ENCODE peak calls at places on chromosomes 3 and 15, in eight cellular contexts. G is mesendoderm, I is PC-3, V is esophagus squamous epithelium, W is psoas muscle, J is Panc1, L is tibial artery, T is AG04450. Q is an unnamed sample.
A peak's percentile ranks its signal among the peaks of the same experiment; 100 is the strongest.

GRCh38 chr3:129087138-129087702 is 26.6 kb downstream of the GP9 start:
- DNase-seq in G (no peak), I (no peak), V (no peak), W (no peak), J (no peak), L (peak; percentile 45), T (no peak), Q (no peak)

GRCh38 chr3:97684490-97684889 is 80.1 kb upstream of the ARL6 start:
- DNase-seq in G (no peak), I (no peak), V (no peak), W (no peak), J (no peak), L (no peak), T (no peak), Q (no peak)

GRCh38 chr3:101944308-101944707 is 95.0 kb downstream of the NFKBIZ start:
- DNase-seq in G (no peak), I (no peak), V (no peak), W (no peak), J (no peak), L (no peak), T (no peak), Q (no peak)

GRCh38 chr3:159856496-159857098 is 132.0 kb upstream of the IL12A start:
- DNase-seq in G (no peak), I (no peak), V (no peak), W (peak; percentile 63), J (no peak), L (no peak), T (no peak), Q (no peak)

GRCh38 chr3:59266551-59266950 is 216.7 kb upstream of the CFAP20DC start:
- DNase-seq in G (no peak), I (peak; percentile 87), V (no peak), W (no peak), J (no peak), L (no peak), T (no peak), Q (no peak)

GRCh38 chr15:47945869-47946666 is 174.7 kb upstream of the SLC24A5 start:
- DNase-seq in G (no peak), I (no peak), V (no peak), W (no peak), J (no peak), L (no peak), T (no peak), Q (no peak)

GRCh38 chr3:8651418-8652322 is 7.1 kb upstream of the SSUH2 start:
- DNase-seq in G (no peak), I (no peak), V (no peak), W (no peak), J (no peak), L (no peak), T (no peak), Q (peak; percentile 24)

GRCh38 chr3:66195347-66195783 is 25.4 kb upstream of the SLC25A26 start:
- DNase-seq in G (peak; percentile 54), I (peak; percentile 46), V (no peak), W (peak; percentile 72), J (peak; percentile 20), L (no peak), T (peak; percentile 55), Q (peak; percentile 36)

GRCh38 chr3:4270726-4271125 is 32.4 kb upstream of the SETMAR start:
- DNase-seq in G (no peak), I (no peak), V (no peak), W (no peak), J (no peak), L (no peak), T (no peak), Q (no peak)

GRCh38 chr3:42735609-42736008 is 33.0 kb upstream of the HHATL start:
- DNase-seq in G (no peak), I (no peak), V (no peak), W (no peak), J (no peak), L (no peak), T (no peak), Q (peak; percentile 12)

GRCh38 chr15:63504979-63505841 is 817 bp downstream of the USP3 start:
- DNase-seq in G (peak; percentile 79), I (peak; percentile 47), V (no peak), W (peak; percentile 78), J (no peak), L (peak; percentile 58), T (no peak), Q (peak; percentile 76)

GRCh38 chr3:64612916-64613526 is 74.8 kb downstream of the ADAMTS9 start:
- DNase-seq in G (peak; percentile 93), I (no peak), V (no peak), W (no peak), J (no peak), L (no peak), T (no peak), Q (no peak)

GRCh38 chr15:75042730-75043508 is 19.5 kb downstream of the PPCDC start:
- DNase-seq in G (peak; percentile 63), I (peak; percentile 59), V (peak; percentile 70), W (peak; percentile 80), J (no peak), L (peak; percentile 76), T (no peak), Q (peak; percentile 84)

GRCh38 chr15:78216276-78217229 is 17.8 kb downstream of the ACSBG1 start:
- DNase-seq in G (no peak), I (peak; percentile 98), V (no peak), W (peak; percentile 90), J (no peak), L (no peak), T (no peak), Q (peak; percentile 95)

GRCh38 chr3:56971261-56971660 is 89.2 kb upstream of the SPATA12 start:
- DNase-seq in G (no peak), I (no peak), V (no peak), W (no peak), J (no peak), L (no peak), T (no peak), Q (no peak)
- H3K27ac ChIP-seq in G (no peak overlapping the region), I (no peak overlapping the region), V (no peak overlapping the region), W (no peak overlapping the region), J (no peak overlapping the region), L (no peak overlapping the region), T (no peak overlapping the region), Q (no peak overlapping the region)

DNA sequence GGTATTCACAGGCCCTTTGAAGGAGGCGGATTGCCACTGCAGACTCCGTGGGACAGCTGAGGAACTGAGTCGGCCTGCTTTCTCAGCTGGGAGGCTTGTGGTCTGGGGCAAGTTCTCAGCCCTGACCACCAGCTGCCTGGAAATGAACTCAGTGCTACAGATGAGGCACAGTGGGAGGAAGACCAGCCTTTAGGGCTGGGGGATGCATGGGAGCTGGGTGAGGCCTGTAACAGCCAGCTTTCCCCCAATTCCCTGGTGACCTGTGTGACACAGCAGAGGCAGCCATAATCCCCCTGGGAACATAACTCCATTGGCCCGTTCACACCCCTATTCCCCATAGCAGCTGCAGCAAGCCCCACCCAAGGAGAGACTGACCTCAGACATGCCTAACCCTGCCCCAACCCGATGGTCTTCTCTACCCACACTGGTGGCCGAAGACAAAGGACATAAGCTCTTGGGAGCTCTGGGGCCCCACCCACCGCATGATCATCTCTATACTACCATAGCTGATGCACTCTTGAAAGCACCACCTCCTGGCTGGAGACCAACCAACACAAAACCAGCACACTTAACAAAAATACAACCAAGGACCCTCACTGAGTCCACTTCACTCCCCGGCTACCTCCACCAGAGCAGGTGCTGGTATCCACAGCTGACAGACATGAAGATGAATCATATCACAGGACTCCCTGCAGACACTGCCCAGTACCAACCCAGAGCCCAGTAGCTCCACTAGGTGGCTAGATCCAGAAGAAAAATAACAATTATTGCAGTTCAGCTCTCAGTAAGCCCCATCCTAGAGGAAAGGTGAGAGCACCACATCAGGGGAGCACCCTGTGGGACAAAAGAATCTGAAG is 24.9 kb downstream of the ZMAT3 start:
- DNase-seq in G (no peak), I (no peak), V (no peak), W (no peak), J (no peak), L (no peak), T (no peak), Q (no peak)
- H3K27ac ChIP-seq in G (no peak overlapping the region), I (no peak overlapping the region), V (no peak overlapping the region), W (no peak overlapping the region), J (no peak overlapping the region), L (no peak overlapping the region), T (peak overlapping the region; percentile 21), Q (no peak overlapping the region)

GRCh38 chr3:24235121-24235520 is 259.5 kb downstream of the THRB start:
- DNase-seq in G (no peak), I (peak; percentile 86), V (no peak), W (no peak), J (no peak), L (no peak), T (no peak), Q (no peak)
- H3K27ac ChIP-seq in G (no peak overlapping the region), I (peak overlapping the region; percentile 70), V (no peak overlapping the region), W (no peak overlapping the region), J (no peak overlapping the region), L (no peak overlapping the region), T (no peak overlapping the region), Q (no peak overlapping the region)

GRCh38 chr3:86175593-86175992 is 815.4 kb downstream of the VGLL3 start:
- DNase-seq in G (peak; percentile 55), I (no peak), V (no peak), W (no peak), J (no peak), L (no peak), T (no peak), Q (no peak)
- H3K27ac ChIP-seq in G (peak overlapping the region; percentile 27), I (no peak overlapping the region), V (no peak overlapping the region), W (no peak overlapping the region), J (no peak overlapping the region), L (no peak overlapping the region), T (no peak overlapping the region), Q (no peak overlapping the region)

GRCh38 chr15:66679043-66679656 is 22.9 kb upstream of the SMAD6 start:
- DNase-seq in G (peak; percentile 79), I (no peak), V (no peak), W (no peak), J (no peak), L (no peak), T (no peak), Q (no peak)
- H3K27ac ChIP-seq in G (peak overlapping the region; percentile 96), I (no peak overlapping the region), V (no peak overlapping the region), W (no peak overlapping the region), J (no peak overlapping the region), L (no peak overlapping the region), T (no peak overlapping the region), Q (no peak overlapping the region)

DNA sequence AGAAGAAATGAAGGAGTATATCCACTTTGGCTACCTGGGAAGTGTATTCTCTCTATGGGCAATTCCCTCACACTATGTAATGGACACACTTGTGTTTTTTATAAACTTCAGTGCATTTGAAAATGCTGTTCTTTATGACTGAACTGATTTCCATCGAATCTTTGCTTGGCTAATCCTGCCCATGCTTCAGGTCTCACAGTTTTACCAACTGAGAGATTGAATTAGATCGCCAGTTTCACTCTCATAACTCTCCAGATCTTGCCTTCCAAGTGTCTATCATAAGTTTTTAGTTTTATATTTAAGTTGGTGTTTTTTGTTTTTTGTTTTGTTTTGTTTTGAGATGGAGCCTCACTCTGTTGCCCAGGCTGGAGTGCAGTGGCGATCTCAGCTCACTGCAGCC is 73.5 kb upstream of the MBNL1 start:
- DNase-seq in G (no peak), I (no peak), V (no peak), W (no peak), J (no peak), L (no peak), T (no peak), Q (no peak)
- H3K27ac ChIP-seq in G (no peak overlapping the region), I (no peak overlapping the region), V (no peak overlapping the region), W (no peak overlapping the region), J (no peak overlapping the region), L (peak overlapping the region; percentile 74), T (no peak overlapping the region), Q (no peak overlapping the region)